ENCODE peak calls at places on chromosome 6, in nine cellular contexts. L, Y, S, M, R, B, V, A and Z are unnamed samples.

GRCh38 chr6:39821739-39822532 is 29.8 kb downstream of the DAAM2 start:
- DNase-seq in S (no peak), Y (no peak), B (no peak), L (no peak), M (no peak), A (no peak), V (no peak), R (no peak), Z (no peak)

GRCh38 chr6:26006086-26006939 is 43.7 kb downstream of the TRIM38 start:
- DNase-seq in M (no peak), B (no peak), R (no peak), Y (no peak), S (no peak), A (no peak), L (no peak), V (no peak), Z (no peak)

GRCh38 chr6:87944541-87944954 is 103.1 kb upstream of the SPACA1 start:
- DNase-seq in R (peak), B (peak), V (no peak), L (peak), Y (peak), M (no peak), S (peak), A (peak), Z (peak)

GRCh38 chr6:158205220-158205944 is 37.2 kb downstream of the GTF2H5 start:
- DNase-seq in R (no peak), B (no peak), L (no peak), Y (peak), V (no peak), M (no peak), A (no peak), S (no peak), Z (no peak)

GRCh38 chr6:151493495-151494234 is at the start of gene CCDC170:
- DNase-seq in S (no peak), R (peak), Y (peak), L (peak), M (no peak), A (peak), V (peak), B (peak), Z (no peak)

GRCh38 chr6:158605266-158605878 is 39.2 kb downstream of the DYNLT1 start:
- DNase-seq in L (peak), A (no peak), M (no peak), B (peak), S (peak), V (peak), R (no peak), Y (peak), Z (no peak)

GRCh38 chr6:147063469-147064031 is 140.7 kb upstream of the STXBP5 start:
- DNase-seq in M (peak), A (no peak), R (no peak), S (peak), Y (no peak), V (no peak), L (no peak), B (peak), Z (no peak)

GRCh38 chr6:14001329-14002012 is 76.7 kb downstream of the RNF182 start:
- DNase-seq in M (peak), L (no peak), A (no peak), R (no peak), V (no peak), Y (no peak), B (peak), S (peak), Z (peak)

GRCh38 chr6:143673638-143674037 is 4.1 kb upstream of the PHACTR2 start:
- DNase-seq in M (peak), S (peak), A (no peak), V (no peak), L (no peak), B (peak), R (no peak), Y (peak), Z (peak)

GRCh38 chr6:109055771-109056235 is 38.8 kb downstream of the SESN1 start:
- DNase-seq in A (no peak), Y (no peak), V (no peak), L (no peak), S (peak), R (no peak), M (no peak), B (peak), Z (no peak)

GRCh38 chr6:97978855-97979271 is 695.8 kb upstream of the MMS22L start:
- DNase-seq in B (no peak), L (no peak), M (no peak), A (peak), S (peak), Y (peak), R (no peak), V (no peak), Z (peak)

GRCh38 chr6:34243901-34244884 is 4.6 kb downstream of the SMIM29 start:
- DNase-seq in Y (no peak), L (peak), V (peak), S (peak), B (peak), M (peak), R (peak), A (peak), Z (peak)

GRCh38 chr6:143965503-143966171 is 42.4 kb downstream of the PLAGL1 start:
- DNase-seq in V (no peak), Y (no peak), S (peak), M (no peak), L (no peak), R (no peak), A (no peak), B (peak), Z (no peak)

GRCh38 chr6:133132092-133132491 is 109.1 kb upstream of the EYA4 start:
- DNase-seq in L (no peak), S (no peak), V (no peak), R (no peak), M (no peak), B (peak), A (no peak), Y (no peak), Z (no peak)

GRCh38 chr6:77463881-77464867 is 883 bp upstream of the HTR1B start:
- DNase-seq in M (no peak), R (peak), B (peak), S (no peak), A (peak), L (no peak), V (no peak), Y (peak), Z (peak)

GRCh38 chr6:32852844-32853540 is 512 bp downstream of the TAP1 start:
- DNase-seq in A (peak), R (peak), V (peak), B (peak), M (no peak), Y (peak), S (peak), L (peak), Z (no peak)

GRCh38 chr6:26092443-26092842 is 5.2 kb downstream of the HFE start:
- DNase-seq in V (no peak), R (no peak), A (no peak), L (no peak), B (no peak), Y (no peak), M (no peak), S (no peak), Z (no peak)

GRCh38 chr6:93819189-93819588 is 399.8 kb upstream of the EPHA7 start:
- DNase-seq in S (no peak), V (no peak), Y (no peak), A (no peak), L (no peak), R (no peak), B (peak), M (no peak), Z (no peak)

GRCh38 chr6:66866801-66867200 is 1159.8 kb upstream of the EYS start:
- DNase-seq in B (peak), S (peak), A (no peak), Y (no peak), M (no peak), V (no peak), R (no peak), L (no peak), Z (no peak)

GRCh38 chr6:142570221-142570671 is 268.4 kb downstream of the ADGRG6 start:
- DNase-seq in Y (no peak), R (no peak), B (peak), L (no peak), M (no peak), A (no peak), S (peak), V (no peak), Z (no peak)

GRCh38 chr6:118553132-118553531 is 5.0 kb downstream of the PLN start:
- DNase-seq in R (no peak), Y (no peak), V (no peak), B (no peak), S (no peak), A (no peak), L (no peak), M (no peak), Z (no peak)

GRCh38 chr6:143744593-143745151 is 66.9 kb downstream of the PHACTR2 start:
- DNase-seq in Y (no peak), S (peak), V (no peak), A (no peak), L (no peak), R (no peak), M (no peak), B (no peak), Z (no peak)

GRCh38 chr6:168314948-168315347 is 4.6 kb downstream of the DACT2 start:
- DNase-seq in A (no peak), V (no peak), Y (peak), B (no peak), R (no peak), M (no peak), S (peak), L (no peak), Z (no peak)

GRCh38 chr6:134303903-134304302 is 14.0 kb downstream of the SGK1 start:
- DNase-seq in B (no peak), A (no peak), Y (no peak), L (no peak), S (no peak), V (no peak), M (no peak), R (no peak), Z (no peak)

GRCh38 chr6:56914791-56915658 is 39.9 kb upstream of the BEND6 start:
- DNase-seq in R (peak), Y (no peak), A (no peak), L (no peak), M (no peak), B (no peak), V (no peak), S (no peak), Z (no peak)